ENCODE peak calls at places on chromosomes 12 and 14, in nine cellular contexts. P is iPS DF 19.7, U is T-helper 9 cell, X is astrocyte of the spinal cord, L is T1000, Q is substantia nigra, O is NCI-H1417, E is C1 segment of cervical spinal cord, S is iris pigment epithelial cell. N is an unnamed sample.

GRCh38 chr12:63897931-63898330 is 53.4 kb downstream of the SRGAP1 start:
- DNase-seq in P (no peak), U (no peak), X (peak), L (no peak), Q (no peak), O (no peak), E (no peak), S (peak), N (no peak)

GRCh38 chr14:81221579-81222102 is 882 bp upstream of the GTF2A1 start:
- DNase-seq in P (no peak), U (no peak), X (no peak), L (no peak), Q (no peak), O (peak), E (no peak), S (peak), N (peak)

GRCh38 chr12:32568241-32568640 is 110.9 kb upstream of the DNM1L start:
- DNase-seq in P (no peak), U (no peak), X (peak), L (peak), Q (no peak), O (peak), E (no peak), S (peak), N (peak)

GRCh38 chr12:98883231-98883630 is 238.1 kb downstream of the APAF1 start:
- DNase-seq in P (no peak), U (no peak), X (no peak), L (no peak), Q (no peak), O (no peak), E (no peak), S (no peak), N (no peak)

GRCh38 chr12:51417826-51418225 is 6.8 kb upstream of the SLC4A8 start:
- DNase-seq in P (no peak), U (no peak), X (no peak), L (no peak), Q (no peak), O (no peak), E (no peak), S (no peak), N (no peak)

GRCh38 chr12:4223273-4223855 is 50.2 kb upstream of the CCND2 start:
- DNase-seq in P (no peak), U (no peak), X (no peak), L (no peak), Q (no peak), O (no peak), E (no peak), S (no peak), N (no peak)

GRCh38 chr12:34397591-34398365 is 375.5 kb downstream of the ALG10 start:
- DNase-seq in P (no peak), U (no peak), X (no peak), L (no peak), Q (no peak), O (no peak), E (no peak), S (no peak), N (no peak)

GRCh38 chr14:52266782-52267181 is 716 bp upstream of the PTGDR start:
- DNase-seq in P (no peak), U (no peak), X (no peak), L (no peak), Q (no peak), O (no peak), E (no peak), S (no peak), N (no peak)

GRCh38 chr12:104955703-104956102 is 2.4 kb downstream of the SLC41A2 start:
- DNase-seq in P (no peak), U (no peak), X (no peak), L (no peak), Q (no peak), O (no peak), E (no peak), S (no peak), N (no peak)

GRCh38 chr12:14393736-14394135 is 28.3 kb downstream of the ATF7IP start:
- DNase-seq in P (no peak), U (no peak), X (peak), L (no peak), Q (no peak), O (no peak), E (no peak), S (peak), N (peak)

GRCh38 chr14:22394616-22395015 is 194.4 kb downstream of the DAD1 start:
- DNase-seq in P (no peak), U (no peak), X (no peak), L (no peak), Q (no peak), O (no peak), E (no peak), S (no peak), N (no peak)

GRCh38 chr14:64663174-64663573 is 41.0 kb upstream of the PLEKHG3 start:
- DNase-seq in P (no peak), U (no peak), X (peak), L (no peak), Q (no peak), O (peak), E (no peak), S (no peak), N (peak)

GRCh38 chr12:57592551-57593165 is 1.7 kb downstream of the PIP4K2C start:
- DNase-seq in P (no peak), U (no peak), X (no peak), L (no peak), Q (no peak), O (no peak), E (no peak), S (no peak), N (peak)

GRCh38 chr14:91835920-91836843 is 31.2 kb downstream of the TC2N start:
- DNase-seq in P (peak), U (peak), X (no peak), L (no peak), Q (no peak), O (peak), E (no peak), S (no peak), N (no peak)

GRCh38 chr12:62922539-62922938 is 12.4 kb downstream of the PPM1H start:
- DNase-seq in P (no peak), U (no peak), X (peak), L (no peak), Q (no peak), O (no peak), E (no peak), S (peak), N (no peak)

GRCh38 chr12:121404734-121405133 is 4.8 kb downstream of the RNF34 start:
- DNase-seq in P (no peak), U (no peak), X (no peak), L (no peak), Q (no peak), O (peak), E (no peak), S (peak), N (no peak)